ENCODE peak calls at places on chromosome 21, in five cellular contexts. A is GM23248, T is heart left ventricle, Z is SJSA1, J is upper lobe of right lung. O is an unnamed sample.
A peak's percentile ranks its signal among the peaks of the same experiment; 100 is the strongest.

GRCh38 chr21:32155226-32155625 is 123.6 kb downstream of the MIS18A start:
- DNase-seq in A (no peak), T (no peak), Z (no peak), J (no peak), O (no peak)

GRCh38 chr21:25234857-25235801 is 372.2 kb downstream of the MRPL39 start:
- DNase-seq in A (no peak), T (no peak), Z (no peak), J (no peak), O (no peak)

GRCh38 chr21:25607812-25608737 is 794 bp upstream of the MRPL39 start:
- DNase-seq in A (peak; percentile 89), T (peak; percentile 82), Z (peak; percentile 67), J (peak; percentile 85), O (peak; percentile 75)

GRCh38 chr21:42144221-42144620 is 73.1 kb downstream of the UMODL1 start:
- DNase-seq in A (no peak), T (no peak), Z (no peak), J (no peak), O (no peak)

GRCh38 chr21:37712204-37712934 is 203.9 kb downstream of the KCNJ6 start:
- DNase-seq in A (peak; percentile 87), T (peak; percentile 73), Z (peak; percentile 72), J (peak; percentile 75), O (peak; percentile 62)

GRCh38 chr21:15966216-15966615 is 236.4 kb downstream of the USP25 start:
- DNase-seq in A (no peak), T (no peak), Z (no peak), J (no peak), O (no peak)

GRCh38 chr21:46029201-46029924 is 47.8 kb downstream of the COL6A1 start:
- DNase-seq in A (peak; percentile 26), T (peak; percentile 43), Z (no peak), J (no peak), O (no peak)

GRCh38 chr21:31142600-31142999 is 104.3 kb upstream of the KRTAP19-8 start:
- DNase-seq in A (no peak), T (no peak), Z (no peak), J (no peak), O (no peak)

GRCh38 chr21:46284077-46284644 is 1.2 kb downstream of the MCM3AP start:
- DNase-seq in A (no peak), T (no peak), Z (no peak), J (no peak), O (no peak)

GRCh38 chr21:38303300-38303699 is 46.5 kb downstream of the KCNJ15 start:
- DNase-seq in A (peak; percentile 98), T (no peak), Z (peak; percentile 63), J (no peak), O (peak; percentile 33)

GRCh38 chr21:23853796-23854379 is 1753.4 kb downstream of the MRPL39 start:
- DNase-seq in A (peak; percentile 1), T (no peak), Z (no peak), J (no peak), O (no peak)

GRCh38 chr21:27346041-27346448 is 379.2 kb upstream of the ADAMTS5 start:
- DNase-seq in A (peak; percentile 72), T (no peak), Z (no peak), J (no peak), O (no peak)

GRCh38 chr21:45539046-45539795 is 3.0 kb downstream of the SLC19A1 start:
- DNase-seq in A (no peak), T (no peak), Z (no peak), J (peak; percentile 58), O (peak; percentile 1)

GRCh38 chr21:20004353-20004752 is 993.9 kb upstream of the NCAM2 start:
- DNase-seq in A (no peak), T (no peak), Z (no peak), J (no peak), O (no peak)

GRCh38 chr21:25735221-25735894 is 586 bp downstream of the GABPA start:
- DNase-seq in A (peak; percentile 92), T (peak; percentile 94), Z (peak; percentile 89), J (peak; percentile 96), O (peak; percentile 92)

GRCh38 chr21:46600978-46601377 is 3.9 kb downstream of the S100B start:
- DNase-seq in A (no peak), T (no peak), Z (no peak), J (no peak), O (no peak)

GRCh38 chr21:18460979-18461378 is 57.4 kb upstream of the TMPRSS15 start:
- DNase-seq in A (no peak), T (no peak), Z (no peak), J (no peak), O (no peak)

GRCh38 chr21:39105341-39105765 is 77.9 kb downstream of the PSMG1 start:
- DNase-seq in A (no peak), T (no peak), Z (no peak), J (no peak), O (no peak)

GRCh38 chr21:31730687-31731111 is 1.2 kb downstream of the SCAF4 start:
- DNase-seq in A (peak; percentile 69), T (no peak), Z (no peak), J (no peak), O (peak; percentile 10)

GRCh38 chr21:39523398-39523797 is 71.6 kb downstream of the SH3BGR start:
- DNase-seq in A (no peak), T (peak; percentile 61), Z (no peak), J (no peak), O (peak; percentile 81)

GRCh38 chr21:32334980-32335471 is 36.4 kb downstream of the MRAP start:
- DNase-seq in A (peak; percentile 76), T (no peak), Z (no peak), J (no peak), O (no peak)

GRCh38 chr21:37551406-37552355 is 185.1 kb downstream of the DYRK1A start:
- DNase-seq in A (peak; percentile 26), T (no peak), Z (no peak), J (no peak), O (peak; percentile 65)

GRCh38 chr21:46161180-46161799 is 5.9 kb upstream of the FTCD start:
- DNase-seq in A (no peak), T (no peak), Z (no peak), J (no peak), O (no peak)

GRCh38 chr21:27681038-27681437 is 714.1 kb upstream of the ADAMTS5 start:
- DNase-seq in A (peak; percentile 61), T (no peak), Z (no peak), J (no peak), O (no peak)

GRCh38 chr21:16514316-16514715 is 784.5 kb downstream of the USP25 start:
- DNase-seq in A (no peak), T (no peak), Z (no peak), J (no peak), O (no peak)

GRCh38 chr21:42677339-42678117 is 24.1 kb downstream of the PDE9A start:
- DNase-seq in A (no peak), T (no peak), Z (peak; percentile 68), J (no peak), O (no peak)

GRCh38 chr21:16454371-16454770 is 724.6 kb downstream of the USP25 start:
- DNase-seq in A (peak; percentile 37), T (no peak), Z (no peak), J (no peak), O (no peak)

GRCh38 chr21:25903599-25903998 is 168.8 kb downstream of the GABPA start:
- DNase-seq in A (no peak), T (no peak), Z (no peak), J (no peak), O (no peak)

GRCh38 chr21:43775795-43776430 is at the start of gene CSTB:
- DNase-seq in A (peak; percentile 79), T (peak; percentile 88), Z (peak; percentile 83), J (peak; percentile 96), O (peak; percentile 84)

GRCh38 chr21:43777953-43778352 is 1.8 kb upstream of the CSTB start:
- DNase-seq in A (no peak), T (no peak), Z (no peak), J (no peak), O (no peak)

GRCh38 chr21:43774163-43774562 is 1.9 kb downstream of the CSTB start:
- DNase-seq in A (no peak), T (no peak), Z (no peak), J (no peak), O (no peak)

GRCh38 chr21:43772368-43772870 is 3.7 kb downstream of the CSTB start:
- DNase-seq in A (no peak), T (no peak), Z (no peak), J (no peak), O (no peak)

GRCh38 chr21:43775190-43775589 is 918 bp downstream of the CSTB start:
- DNase-seq in A (no peak), T (no peak), Z (no peak), J (no peak), O (no peak)
- H3K27ac ChIP-seq in A (peak overlapping the region; percentile 48), T (no peak overlapping the region), Z (no peak overlapping the region), J (peak overlapping the region; percentile 96), O (peak overlapping the region; percentile 80)

GRCh38 chr21:29311802-29312201 is 13.1 kb downstream of the BACH1 start:
- DNase-seq in A (no peak), T (no peak), Z (no peak), J (no peak), O (no peak)
- H3K4me1 ChIP-seq in A (peaks cover 51% of the 10 kb centered on the region), T (peaks cover 41% of the 10 kb centered on the region), Z (peaks cover 22% of the 10 kb centered on the region), J (peaks cover 26% of the 10 kb centered on the region), O (peaks cover 36% of the 10 kb centered on the region)

GRCh38 chr21:34944015-34944755 is 104.9 kb downstream of the RUNX1 start:
- DNase-seq in A (no peak), T (no peak), Z (no peak), J (no peak), O (no peak)
- H3K27ac ChIP-seq in A (no peak overlapping the region), T (no peak overlapping the region), Z (no peak overlapping the region), J (no peak overlapping the region), O (no peak overlapping the region)

GRCh38 chr21:36429672-36430546 is 44.7 kb downstream of the CHAF1B start:
- DNase-seq in A (peak; percentile 100), T (peak; percentile 93), Z (peak; percentile 96), J (peak; percentile 79), O (peak; percentile 16)

GRCh38 chr21:36425286-36425685 is 40.1 kb downstream of the CHAF1B start:
- DNase-seq in A (peak; percentile 25), T (peak; percentile 74), Z (no peak), J (no peak), O (no peak)

GRCh38 chr21:36424592-36424991 is 39.4 kb downstream of the CHAF1B start:
- DNase-seq in A (no peak), T (no peak), Z (no peak), J (no peak), O (no peak)

GRCh38 chr21:36428789-36429671 is 43.8 kb downstream of the CHAF1B start:
- DNase-seq in A (peak; percentile 4), T (no peak), Z (no peak), J (no peak), O (peak; percentile 53)

GRCh38 chr21:36427502-36427901 is 42.3 kb downstream of the CHAF1B start:
- DNase-seq in A (no peak), T (no peak), Z (no peak), J (no peak), O (no peak)
- H3K4me1 ChIP-seq in A (peaks cover 22% of the 10 kb centered on the region), T (peaks cover 5% of the 10 kb centered on the region), Z (peaks cover 17% of the 10 kb centered on the region), J (peaks cover 25% of the 10 kb centered on the region), O (peaks cover 12% of the 10 kb centered on the region)